ENCODE peak calls at places on chromosome 22, in five cellular contexts. Z is stimulated activated CD4-positive, alpha-beta T cell treated with anti-CD3 and anti-CD28 coated beads, Interleukin-4, amount 100 ng/mL, for 48 hours; J is HTR-8/SVneo; D is dorsolateral prefrontal cortex; X is NCI-H460. M is an unnamed sample.

GRCh38 chr22:44625981-44626687 is 75.9 kb upstream of the PRR5 start:
- DNase-seq in Z (peak; percentile 65), J (peak; percentile 71), D (peak; percentile 80), X (peak; percentile 58), M (peak; percentile 54)

GRCh38 chr22:43884600-43885318 is 7.1 kb downstream of the PNPLA5 start:
- DNase-seq in Z (peak; percentile 49), J (peak; percentile 60), D (peak; percentile 65), X (peak; percentile 22), M (no peak)

GRCh38 chr22:29225422-29226090 is 19.9 kb downstream of the EMID1 start:
- DNase-seq in Z (no peak), J (no peak), D (no peak), X (no peak), M (no peak)

GRCh38 chr22:45934659-45935341 is 42.2 kb downstream of the WNT7B start:
- DNase-seq in Z (no peak), J (peak; percentile 70), D (peak; percentile 62), X (peak; percentile 30), M (peak; percentile 37)

GRCh38 chr22:17672417-17672991 is 33.9 kb downstream of the BCL2L13 start:
- DNase-seq in Z (no peak), J (no peak), D (no peak), X (no peak), M (no peak)

GRCh38 chr22:39247379-39247778 is 2.6 kb upstream of the PDGFB start:
- DNase-seq in Z (no peak), J (no peak), D (no peak), X (no peak), M (no peak)

GRCh38 chr22:28333106-28333505 is 346.5 kb downstream of the TTC28 start:
- DNase-seq in Z (no peak), J (no peak), D (no peak), X (no peak), M (no peak)

GRCh38 chr22:49181942-49182341 is 645.7 kb downstream of the BRD1 start:
- DNase-seq in Z (no peak), J (no peak), D (no peak), X (no peak), M (no peak)

GRCh38 chr22:35561796-35562526 is 21.3 kb downstream of the RASD2 start:
- DNase-seq in Z (peak; percentile 19), J (peak; percentile 86), D (no peak), X (peak; percentile 37), M (no peak)

GRCh38 chr22:20536590-20537324 is 29.3 kb downstream of the MED15 start:
- DNase-seq in Z (no peak), J (no peak), D (no peak), X (no peak), M (no peak)

GRCh38 chr22:37197451-37198289 is 9.6 kb upstream of the C1QTNF6 start:
- DNase-seq in Z (no peak), J (no peak), D (peak; percentile 41), X (peak; percentile 47), M (no peak)

GRCh38 chr22:49046546-49047305 is 780.9 kb downstream of the BRD1 start:
- DNase-seq in Z (peak; percentile 11), J (no peak), D (peak; percentile 73), X (peak; percentile 23), M (peak; percentile 51)

GRCh38 chr22:44823806-44824205 is 71.4 kb downstream of the ARHGAP8 start:
- DNase-seq in Z (no peak), J (no peak), D (no peak), X (no peak), M (no peak)

GRCh38 chr22:48351376-48352085 is 1476.1 kb downstream of the BRD1 start:
- DNase-seq in Z (no peak), J (no peak), D (no peak), X (no peak), M (no peak)

GRCh38 chr22:20112623-20113511 is 3.0 kb upstream of the RANBP1 start:
- DNase-seq in Z (no peak), J (no peak), D (no peak), X (no peak), M (no peak)